ENCODE peak calls at places on chromosomes 11 and 22, in nine cellular contexts. P, Y, F, B, N, M, T, H and Z are unnamed samples. For H3K36me3 and H3K4me1, the result is how much of the 10 kb centered on the place peaks cover.

GRCh38 chr11:78298216-78298860 is 109.6 kb downstream of the USP35 start:
- DNase-seq in H (no peak), T (no peak), P (no peak), Y (no peak), N (no peak), M (no peak), F (no peak), B (no peak), Z (no peak)

GRCh38 chr22:33116846-33117547 is 58.8 kb upstream of the SYN3 start:
- DNase-seq in B (peak), T (no peak), M (no peak), N (no peak), Y (no peak), F (no peak), H (no peak), P (no peak), Z (no peak)

GRCh38 chr11:58575377-58576020 is at the start of gene LPXN:
- DNase-seq in Y (peak), T (peak), N (no peak), M (no peak), B (peak), F (no peak), P (no peak), H (no peak), Z (peak)

GRCh38 chr11:66856496-66857233 is at the start of gene LRFN4:
- DNase-seq in H (peak), M (peak), F (no peak), P (no peak), B (peak), Y (no peak), N (peak), T (peak), Z (no peak)

GRCh38 chr22:30869996-30870395 is 98.6 kb downstream of the MORC2 start:
- DNase-seq in M (no peak), T (no peak), B (no peak), P (no peak), N (peak), F (no peak), H (peak), Y (peak), Z (no peak)

GRCh38 chr11:112931686-112932085 is 29.5 kb upstream of the NCAM1 start:
- DNase-seq in B (no peak), T (no peak), P (no peak), F (no peak), Y (peak), M (no peak), N (no peak), H (no peak), Z (no peak)

GRCh38 chr22:32847067-32847491 is 45.6 kb downstream of the TIMP3 start:
- DNase-seq in Y (no peak), H (no peak), N (no peak), B (peak), T (no peak), M (no peak), P (no peak), F (no peak), Z (no peak)

GRCh38 chr11:75760710-75761493 is 7.7 kb upstream of the DGAT2 start:
- DNase-seq in M (no peak), Y (no peak), H (no peak), T (no peak), N (no peak), F (no peak), B (peak), P (no peak), Z (no peak)

GRCh38 chr11:76902121-76903014 is 41.6 kb downstream of the ACER3 start:
- DNase-seq in N (no peak), H (no peak), B (no peak), F (no peak), Y (no peak), P (no peak), T (no peak), M (no peak), Z (no peak)

GRCh38 chr22:49324527-49325491 is 502.9 kb downstream of the BRD1 start:
- DNase-seq in F (no peak), Y (peak), T (no peak), N (peak), P (no peak), B (no peak), H (peak), M (peak), Z (no peak)

GRCh38 chr11:71421392-71421950 is 26.7 kb downstream of the DHCR7 start:
- DNase-seq in M (peak), Y (no peak), F (no peak), T (no peak), B (no peak), N (no peak), P (no peak), H (no peak), Z (no peak)

GRCh38 chr22:50525991-50526848 is 822 bp upstream of the SCO2 start:
- DNase-seq in P (no peak), T (peak), N (peak), F (peak), H (peak), B (peak), Y (peak), M (peak), Z (peak)

GRCh38 chr11:28009383-28009782 is 98.6 kb downstream of the KIF18A start:
- DNase-seq in N (no peak), H (no peak), Y (no peak), F (no peak), B (peak), P (no peak), M (no peak), T (no peak), Z (no peak)

GRCh38 chr22:35766654-35767580 is 49.2 kb downstream of the APOL5 start:
- DNase-seq in N (no peak), F (no peak), Y (no peak), T (no peak), P (no peak), B (no peak), H (no peak), M (no peak), Z (no peak)

GRCh38 chr11:67269401-67270255 is 3.4 kb downstream of the GRK2 start:
- DNase-seq in B (no peak), P (no peak), F (no peak), N (peak), M (peak), H (no peak), T (no peak), Y (peak), Z (no peak)

GRCh38 chr11:118911880-118912741 is 13.6 kb downstream of the BCL9L start:
- DNase-seq in P (peak), F (peak), Y (peak), T (no peak), H (no peak), N (peak), M (peak), B (peak), Z (peak)

GRCh38 chr11:125591659-125592304 is 870 bp upstream of the STT3A start:
- DNase-seq in N (peak), Y (peak), T (no peak), P (no peak), F (peak), M (peak), H (peak), B (peak), Z (peak)

GRCh38 chr11:100632970-100633452 is 54.1 kb upstream of the ARHGAP42 start:
- DNase-seq in F (peak), H (no peak), M (peak), N (no peak), T (no peak), P (no peak), B (no peak), Y (peak), Z (no peak)

GRCh38 chr11:36016263-36016662 is 72.4 kb downstream of the LDLRAD3 start:
- DNase-seq in T (no peak), N (no peak), F (no peak), P (no peak), Y (no peak), H (no peak), M (no peak), B (no peak), Z (no peak)

GRCh38 chr11:74319139-74319538 is 7.7 kb upstream of the P4HA3 start:
- DNase-seq in B (peak), M (no peak), F (no peak), Y (no peak), T (no peak), H (no peak), N (no peak), P (no peak), Z (no peak)

GRCh38 chr22:24054356-24054755 is 43.3 kb downstream of the CABIN1 start:
- DNase-seq in Y (no peak), B (no peak), M (no peak), F (no peak), N (no peak), T (no peak), P (no peak), H (no peak), Z (no peak)

GRCh38 chr22:22168941-22169867 is 75.4 kb upstream of the VPREB1 start:
- DNase-seq in M (no peak), H (no peak), F (no peak), Y (no peak), B (no peak), P (no peak), N (no peak), T (no peak), Z (no peak)
- H3K4me3 ChIP-seq in M (no peak), H (peak), F (no peak), Y (no peak), B (no peak), P (no peak), N (no peak), T (no peak), Z (no peak)

DNA sequence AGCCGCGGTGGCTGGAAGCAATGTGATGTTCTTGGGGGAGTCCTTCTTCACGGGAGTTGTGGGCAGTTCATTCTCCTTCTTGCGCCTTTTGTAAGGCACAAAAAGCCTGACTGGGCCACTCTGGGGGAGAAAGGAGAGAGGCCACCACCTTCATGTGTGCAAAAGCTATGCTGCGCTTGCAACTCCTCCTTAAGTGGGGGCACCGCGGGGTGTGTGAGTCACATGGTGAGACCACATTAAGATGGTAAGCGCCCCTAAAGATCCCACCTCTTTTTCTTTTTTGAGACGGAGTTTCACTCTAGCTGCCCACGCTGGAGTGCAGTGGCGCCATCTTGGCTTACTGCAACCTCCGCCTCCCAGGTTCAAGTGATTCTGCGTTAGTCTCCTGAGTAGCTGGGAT is 14.1 kb downstream of the DEAF1 start:
- DNase-seq in F (no peak), B (no peak), M (no peak), P (no peak), N (no peak), T (no peak), H (no peak), Y (no peak), Z (no peak)
- H3K36me3 ChIP-seq in F (under half), B (under half), M (under half), P (under half), N (half or more), T (under half), H (under half), Y (under half), Z (under half)

DNA sequence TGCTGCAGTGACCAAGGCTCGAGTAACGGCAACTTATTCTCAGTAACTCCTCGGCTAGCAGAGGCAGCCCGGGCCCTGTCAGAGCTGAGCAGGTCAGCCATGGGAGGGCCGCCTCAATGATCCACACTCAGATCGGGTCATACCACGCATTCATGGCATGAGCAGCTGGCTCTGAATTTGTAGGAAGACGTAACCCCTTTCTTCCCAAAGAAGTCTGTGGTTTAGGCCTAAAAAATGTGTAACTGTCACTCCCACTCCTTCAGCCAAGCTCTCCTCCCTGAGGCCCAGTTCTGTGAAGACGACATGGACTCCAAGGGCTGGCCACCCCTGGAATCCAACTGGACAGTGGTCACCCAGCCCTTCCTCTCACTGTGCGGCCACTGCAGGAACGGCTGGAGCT is 30.0 kb downstream of the PPP2R1B start:
- DNase-seq in F (no peak), B (no peak), M (no peak), Y (no peak), H (no peak), N (peak), T (no peak), P (no peak), Z (no peak)
- H3K4me1 ChIP-seq in F (under half), B (under half), M (half or more), Y (under half), H (half or more), N (under half), T (under half), P (under half), Z (under half)

GRCh38 chr11:123241874-123242538 is 47.0 kb upstream of the CLMP start:
- DNase-seq in T (no peak), Y (no peak), F (no peak), B (no peak), P (no peak), M (no peak), H (no peak), N (no peak), Z (no peak)

GRCh38 chr11:123247498-123247799 is 52.4 kb upstream of the CLMP start:
- DNase-seq in P (no peak), N (no peak), F (no peak), B (no peak), T (no peak), M (no peak), Y (no peak), H (no peak), Z (no peak)

GRCh38 chr11:123247813-123248379 is 52.8 kb upstream of the CLMP start:
- DNase-seq in H (peak), Y (no peak), B (no peak), T (no peak), N (no peak), F (no peak), P (no peak), M (no peak), Z (no peak)

GRCh38 chr11:123246749-123247497 is 51.9 kb upstream of the CLMP start:
- DNase-seq in Y (peak), M (peak), P (peak), H (peak), B (peak), F (peak), T (peak), N (peak), Z (peak)

DNA sequence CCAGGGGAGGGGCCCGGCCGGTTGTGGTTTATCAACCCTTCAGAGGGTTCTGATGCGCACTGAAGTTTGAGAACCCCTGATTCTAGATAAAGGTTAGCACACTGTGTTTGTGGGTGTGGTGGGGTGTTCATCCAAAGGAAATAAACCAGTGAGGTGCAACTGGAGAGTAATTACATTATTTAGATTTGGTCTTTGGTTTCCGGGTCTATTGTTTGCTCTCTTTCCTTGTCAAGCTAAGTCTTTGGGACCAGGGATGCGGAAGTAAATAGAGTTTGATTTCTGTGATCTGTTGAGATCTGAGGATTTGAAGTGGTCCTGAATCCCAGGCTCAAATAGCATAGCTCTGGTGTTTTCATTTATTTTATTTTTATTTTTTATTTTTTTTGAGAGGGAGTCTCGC is 50.5 kb upstream of the CLMP start:
- DNase-seq in M (no peak), H (no peak), F (no peak), B (no peak), P (no peak), Y (no peak), N (no peak), T (no peak), Z (no peak)
- H3K4me3 ChIP-seq in M (no peak), H (no peak), F (no peak), B (no peak), P (no peak), Y (no peak), N (no peak), T (no peak), Z (no peak)

GRCh38 chr11:14565845-14566244 is 45.7 kb upstream of the PSMA1 start:
- DNase-seq in Y (no peak), M (no peak), N (no peak), B (no peak), P (no peak), F (no peak), H (no peak), T (no peak), Z (no peak)

GRCh38 chr11:14567064-14567651 is 47.0 kb upstream of the PSMA1 start:
- DNase-seq in M (no peak), B (no peak), T (no peak), P (no peak), F (no peak), N (no peak), Y (no peak), H (no peak), Z (no peak)

DNA sequence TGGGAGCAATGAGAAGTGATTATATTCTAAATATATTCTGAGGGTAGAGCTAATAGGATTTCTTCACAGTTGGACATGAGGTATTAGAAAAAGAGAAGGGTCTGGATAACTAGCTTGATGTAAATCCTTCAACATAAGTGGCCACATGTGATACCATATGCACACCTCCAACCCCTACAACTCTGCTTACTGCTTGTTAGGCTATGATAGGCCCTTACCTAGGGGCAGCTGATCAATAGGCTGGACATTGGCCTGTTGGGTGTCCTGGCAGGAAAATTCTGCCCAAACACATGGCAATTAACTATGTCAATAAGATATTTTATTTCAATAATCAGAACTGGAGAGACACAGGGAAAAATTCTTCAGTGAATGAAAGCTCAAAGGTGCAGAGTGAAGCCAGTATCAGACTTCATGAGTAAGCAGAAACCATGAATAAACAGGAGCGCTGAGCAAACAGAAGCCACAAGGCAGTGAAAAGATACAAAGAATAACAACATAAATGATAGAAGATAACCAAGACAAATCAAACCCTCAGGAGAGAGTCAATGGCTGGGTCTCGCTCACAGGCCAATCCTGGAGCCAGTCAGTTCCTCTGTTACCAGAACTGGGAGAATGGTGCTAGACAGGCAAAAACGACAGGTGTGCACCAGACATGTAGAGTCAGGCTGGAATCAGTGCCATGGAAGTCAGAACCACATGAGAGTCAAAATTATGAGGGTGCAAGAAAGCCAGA is 46.3 kb upstream of the PSMA1 start:
- DNase-seq in H (no peak), Y (no peak), M (no peak), F (no peak), N (no peak), P (no peak), B (no peak), T (no peak), Z (no peak)
- H3K36me3 ChIP-seq in H (under half), Y (under half), M (under half), F (under half), N (under half), P (under half), B (under half), T (under half), Z (under half)

DNA sequence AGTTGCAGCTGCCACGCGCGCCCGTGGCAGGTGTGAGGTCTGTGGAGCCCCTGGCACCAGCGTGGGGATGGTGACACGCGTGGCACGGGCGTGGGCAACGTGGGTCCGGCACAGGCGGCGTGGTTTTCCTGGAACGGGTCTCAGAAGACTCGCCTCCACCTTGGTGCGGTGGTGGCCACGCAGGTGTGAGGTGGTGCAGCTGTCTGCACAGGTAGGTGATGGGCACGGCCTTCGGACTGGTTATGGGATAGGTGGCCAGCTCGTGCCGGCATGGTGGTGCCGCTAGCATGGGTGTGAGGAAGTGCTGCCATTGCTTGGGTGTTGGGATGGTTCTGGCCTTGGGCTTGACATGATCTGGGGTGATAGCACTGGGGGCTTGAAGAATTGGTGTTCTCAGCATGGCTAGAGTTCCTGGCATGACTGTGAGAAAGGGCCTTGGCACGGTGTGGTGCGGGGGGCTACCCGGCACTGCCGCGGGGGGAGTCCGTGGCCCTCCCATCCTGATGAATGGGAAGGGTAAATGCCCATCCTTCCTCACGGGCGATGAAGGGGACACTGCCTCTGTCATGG is 516 bp downstream of the DAGLA start:
- DNase-seq in Y (no peak), F (no peak), P (no peak), H (no peak), T (no peak), N (no peak), B (no peak), M (no peak), Z (no peak)
- H3K4me1 ChIP-seq in Y (under half), F (under half), P (under half), H (under half), T (under half), N (under half), B (under half), M (under half), Z (under half)

DNA sequence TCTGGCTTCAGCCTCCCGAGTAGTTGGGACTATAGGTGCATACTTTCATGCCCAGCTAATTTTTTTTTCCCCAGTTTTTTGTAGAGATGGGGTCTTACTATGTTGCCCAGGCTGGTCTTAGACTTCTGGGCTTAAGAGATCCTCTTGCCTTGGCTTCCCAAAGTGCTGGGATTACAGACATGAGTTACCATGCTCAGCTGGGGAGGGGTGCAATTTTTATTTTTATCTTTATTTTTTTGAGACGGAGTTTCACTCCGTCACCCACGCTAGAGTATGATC is 49.7 kb upstream of the A4GALT start:
- DNase-seq in M (no peak), B (no peak), N (no peak), Y (no peak), T (no peak), F (no peak), P (no peak), H (no peak), Z (no peak)
- H3K4me3 ChIP-seq in M (no peak), B (no peak), N (no peak), Y (peak), T (no peak), F (no peak), P (no peak), H (no peak), Z (no peak)